ENCODE peak calls at places on chromosomes 4 and X, in eight cellular contexts. W is fibroblast of lung; P is neural crest cell; E is HEK293T; G is amniotic stem cell; C is activated T-helper 1 cell treated with anti-CD3 and anti-CD28 coated beads, Interleukin-2, amount 50 U/mL, for 16 hours; U is stimulated activated CD4-positive, alpha-beta T cell treated with anti-CD3 and anti-CD28 coated beads, Interleukin-2, amount 100 ng/mL, for 48 hours; Y is hypothalamus. X is an unnamed sample.

GRCh38 chr4:182212211-182212761 is 30.9 kb upstream of the TENM3 start:
- DNase-seq in W (peak), P (no peak), E (peak), G (no peak), C (no peak), U (no peak), Y (peak), X (peak)

GRCh38 chrX:44343412-44343942 is at the start of gene EFHC2:
- DNase-seq in W (peak), P (peak), E (no peak), G (no peak), C (peak), U (peak), Y (peak), X (no peak)

GRCh38 chr4:26576171-26576829 is 7.6 kb upstream of the TBC1D19 start:
- DNase-seq in W (peak), P (no peak), E (no peak), G (no peak), C (no peak), U (no peak), Y (no peak), X (no peak)

GRCh38 chrX:135737361-135738071 is 24.1 kb downstream of the CT45A1 start:
- DNase-seq in W (no peak), P (no peak), E (no peak), G (no peak), C (no peak), U (no peak), Y (no peak), X (no peak)

GRCh38 chr4:6250235-6250983 is 19.2 kb upstream of the WFS1 start:
- DNase-seq in W (peak), P (peak), E (peak), G (peak), C (no peak), U (peak), Y (no peak), X (peak)

GRCh38 chr4:157012781-157013180 is 41.2 kb upstream of the PDGFC start:
- DNase-seq in W (peak), P (no peak), E (no peak), G (no peak), C (no peak), U (no peak), Y (no peak), X (no peak)

GRCh38 chrX:41241962-41242361 is 92.0 kb upstream of the DDX3X start:
- DNase-seq in W (no peak), P (no peak), E (no peak), G (no peak), C (no peak), U (no peak), Y (no peak), X (no peak)

GRCh38 chrX:19344207-19344534 is 444 bp downstream of the PDHA1 start:
- DNase-seq in W (no peak), P (no peak), E (no peak), G (no peak), C (no peak), U (no peak), Y (no peak), X (no peak)

GRCh38 chr4:110780538-110780937 is 157.7 kb upstream of the PITX2 start:
- DNase-seq in W (no peak), P (no peak), E (no peak), G (no peak), C (no peak), U (no peak), Y (no peak), X (no peak)

GRCh38 chr4:139738846-139739613 is 73.4 kb downstream of the MGST2 start:
- DNase-seq in W (no peak), P (no peak), E (no peak), G (no peak), C (no peak), U (no peak), Y (no peak), X (no peak)

GRCh38 chr4:119300072-119300387 is 21.9 kb downstream of the FABP2 start:
- DNase-seq in W (peak), P (peak), E (peak), G (no peak), C (no peak), U (peak), Y (no peak), X (no peak)

GRCh38 chr4:86131456-86131855 is 228.4 kb downstream of the MAPK10 start:
- DNase-seq in W (no peak), P (no peak), E (no peak), G (no peak), C (no peak), U (no peak), Y (no peak), X (no peak)

GRCh38 chr4:70722199-70722791 is 531 bp downstream of the RUFY3 start:
- DNase-seq in W (peak), P (no peak), E (no peak), G (peak), C (no peak), U (no peak), Y (peak), X (no peak)

GRCh38 chr4:42642136-42642797 is 14.6 kb downstream of the ATP8A1 start:
- DNase-seq in W (no peak), P (no peak), E (no peak), G (no peak), C (no peak), U (no peak), Y (no peak), X (no peak)

GRCh38 chr4:39699676-39700409 is 1.9 kb downstream of the UBE2K start:
- DNase-seq in W (peak), P (no peak), E (no peak), G (no peak), C (no peak), U (no peak), Y (no peak), X (no peak)